ENCODE peak calls at places on chromosomes 12 and 14, in ten cellular contexts. U is MCF 10A; A is left colon; I is RWPE1; D is H9; X is G401; F is epithelial cell of prostate; K is activated naive CD8-positive, alpha-beta T cell treated with anti-CD3 and anti-CD28 coated beads, Interleukin-2, amount 50 U/mL, for 24 hours; J is activated naive CD4-positive, alpha-beta T cell; N is right lobe of liver. B is an unnamed sample.

GRCh38 chr12:119204716-119205285 is 26.1 kb downstream of the HSPB8 start:
- DNase-seq in J (no peak), U (no peak), N (no peak), D (no peak), F (no peak), X (no peak), I (no peak), A (no peak), K (no peak), B (no peak)

GRCh38 chr12:47982770-47983169 is 19.4 kb downstream of the TMEM106C start:
- DNase-seq in X (no peak), N (no peak), A (no peak), K (no peak), F (no peak), D (no peak), I (no peak), U (no peak), J (no peak), B (no peak)

GRCh38 chr12:46266382-46266791 is 2.5 kb downstream of the SLC38A1 start:
- DNase-seq in I (peak), F (no peak), A (peak), X (peak), K (peak), U (peak), N (no peak), J (no peak), D (no peak), B (no peak)

GRCh38 chr14:37140176-37140575 is 32.2 kb downstream of the SLC25A21 start:
- DNase-seq in U (no peak), N (no peak), D (no peak), F (no peak), K (no peak), I (no peak), X (no peak), A (no peak), J (no peak), B (no peak)

GRCh38 chr14:51732494-51733080 is 80.9 kb downstream of the FRMD6 start:
- DNase-seq in D (no peak), X (no peak), J (no peak), K (no peak), N (no peak), U (no peak), F (no peak), I (no peak), A (no peak), B (no peak)

GRCh38 chr14:91254456-91254855 is 10.0 kb upstream of the GPR68 start:
- DNase-seq in D (no peak), F (no peak), U (no peak), X (no peak), N (no peak), J (no peak), K (no peak), I (no peak), A (no peak), B (no peak)

GRCh38 chr14:87250992-87251391 is 742.0 kb downstream of the GALC start:
- DNase-seq in F (no peak), N (no peak), J (no peak), U (no peak), D (no peak), A (no peak), K (no peak), I (no peak), X (no peak), B (no peak)

GRCh38 chr14:23047751-23048693 is 6.0 kb downstream of the PSMB11 start:
- DNase-seq in J (no peak), A (no peak), D (no peak), N (no peak), F (no peak), I (no peak), X (no peak), K (no peak), U (no peak), B (no peak)

GRCh38 chr14:32203928-32204357 is 874 bp upstream of the RNU6-8 start:
- DNase-seq in U (no peak), X (peak), I (no peak), N (peak), J (no peak), D (peak), K (peak), A (peak), F (no peak), B (no peak)

GRCh38 chr14:98069712-98070133 is 1202.3 kb downstream of the BCL11B start:
- DNase-seq in K (no peak), I (peak), D (peak), J (no peak), N (no peak), X (no peak), U (peak), F (peak), A (no peak), B (no peak)

GRCh38 chr12:122965356-122965755 is 907 bp downstream of the ABCB9 start:
- DNase-seq in U (no peak), F (no peak), N (no peak), K (no peak), I (no peak), X (no peak), J (no peak), D (no peak), A (no peak), B (no peak)

GRCh38 chr12:17296882-17297281 is 690.9 kb upstream of the LMO3 start:
- DNase-seq in U (no peak), D (no peak), J (no peak), F (no peak), I (no peak), A (no peak), X (no peak), N (no peak), K (no peak), B (no peak)

GRCh38 chr12:69007166-69007857 is 74.3 kb upstream of the CPM start:
- DNase-seq in F (peak), J (no peak), A (peak), D (peak), K (peak), X (no peak), U (peak), I (peak), N (no peak), B (no peak)